ENCODE peak calls at places on chromosomes 12 and 14, in eight cellular contexts. One of them, this sample, is unnamed.

GRCh38 chr12:10031771-10032175 is 1.3 kb downstream of the CLEC9A start:
- DNase-seq in WTC11: no peak
- DNase-seq in GM20000: no peak
- DNase-seq in progenitor cell of endocrine pancreas: no peak
- DNase-seq in ascending aorta: no peak
- DNase-seq in GM12865: no peak
- DNase-seq in cardiac muscle cell: no peak
- DNase-seq in WERI-Rb-1: no peak
- DNase-seq in this sample: no peak

GRCh38 chr14:74019743-74020142 is 594 bp downstream of the BBOF1 start:
- DNase-seq in WTC11: no peak
- DNase-seq in GM20000: no peak
- DNase-seq in progenitor cell of endocrine pancreas: no peak
- DNase-seq in ascending aorta: no peak
- DNase-seq in GM12865: no peak
- DNase-seq in cardiac muscle cell: peak; percentile 44
- DNase-seq in WERI-Rb-1: no peak
- DNase-seq in this sample: no peak

GRCh38 chr14:96965885-96966595 is 168.9 kb downstream of the VRK1 start:
- DNase-seq in WTC11: no peak
- DNase-seq in GM20000: no peak
- DNase-seq in progenitor cell of endocrine pancreas: no peak
- DNase-seq in ascending aorta: no peak
- DNase-seq in GM12865: no peak
- DNase-seq in cardiac muscle cell: peak; percentile 8
- DNase-seq in WERI-Rb-1: peak; percentile 65
- DNase-seq in this sample: no peak

GRCh38 chr12:67625004-67625403 is 23.5 kb upstream of the DYRK2 start:
- DNase-seq in WTC11: no peak
- DNase-seq in GM20000: no peak
- DNase-seq in progenitor cell of endocrine pancreas: no peak
- DNase-seq in ascending aorta: no peak
- DNase-seq in GM12865: no peak
- DNase-seq in cardiac muscle cell: no peak
- DNase-seq in WERI-Rb-1: no peak
- DNase-seq in this sample: no peak

GRCh38 chr12:127559349-127560040 is 707.5 kb upstream of the TMEM132C start:
- DNase-seq in WTC11: peak; percentile 57
- DNase-seq in GM20000: no peak
- DNase-seq in progenitor cell of endocrine pancreas: no peak
- DNase-seq in ascending aorta: no peak
- DNase-seq in GM12865: peak; percentile 91
- DNase-seq in cardiac muscle cell: peak; percentile 8
- DNase-seq in WERI-Rb-1: peak; percentile 17
- DNase-seq in this sample: no peak

GRCh38 chr12:13189254-13189653 is 7.3 kb upstream of the EMP1 start:
- DNase-seq in WTC11: no peak
- DNase-seq in GM20000: no peak
- DNase-seq in progenitor cell of endocrine pancreas: no peak
- DNase-seq in ascending aorta: no peak
- DNase-seq in GM12865: no peak
- DNase-seq in cardiac muscle cell: no peak
- DNase-seq in WERI-Rb-1: no peak
- DNase-seq in this sample: no peak

GRCh38 chr12:82279597-82279996 is 78.6 kb downstream of the CCDC59 start:
- DNase-seq in WTC11: no peak
- DNase-seq in GM20000: no peak
- DNase-seq in progenitor cell of endocrine pancreas: no peak
- DNase-seq in ascending aorta: no peak
- DNase-seq in GM12865: no peak
- DNase-seq in cardiac muscle cell: no peak
- DNase-seq in WERI-Rb-1: no peak
- DNase-seq in this sample: no peak

GRCh38 chr14:70004791-70005190 is 125.6 kb downstream of the SMOC1 start:
- DNase-seq in WTC11: no peak
- DNase-seq in GM20000: no peak
- DNase-seq in progenitor cell of endocrine pancreas: no peak
- DNase-seq in ascending aorta: no peak
- DNase-seq in GM12865: no peak
- DNase-seq in cardiac muscle cell: no peak
- DNase-seq in WERI-Rb-1: no peak
- DNase-seq in this sample: no peak

GRCh38 chr12:111453071-111453989 is 47.6 kb downstream of the SH2B3 start:
- DNase-seq in WTC11: no peak
- DNase-seq in GM20000: no peak
- DNase-seq in progenitor cell of endocrine pancreas: no peak
- DNase-seq in ascending aorta: no peak
- DNase-seq in GM12865: no peak
- DNase-seq in cardiac muscle cell: no peak
- DNase-seq in WERI-Rb-1: no peak
- DNase-seq in this sample: no peak

GRCh38 chr14:50233335-50234250 is 2.2 kb upstream of the SOS2 start:
- DNase-seq in WTC11: no peak
- DNase-seq in GM20000: no peak
- DNase-seq in progenitor cell of endocrine pancreas: no peak
- DNase-seq in ascending aorta: no peak
- DNase-seq in GM12865: peak; percentile 16
- DNase-seq in cardiac muscle cell: no peak
- DNase-seq in WERI-Rb-1: no peak
- DNase-seq in this sample: no peak

GRCh38 chr12:52600475-52600874 is 788 bp downstream of the KRT72 start:
- DNase-seq in WTC11: no peak
- DNase-seq in GM20000: no peak
- DNase-seq in progenitor cell of endocrine pancreas: no peak
- DNase-seq in ascending aorta: no peak
- DNase-seq in GM12865: no peak
- DNase-seq in cardiac muscle cell: no peak
- DNase-seq in WERI-Rb-1: no peak
- DNase-seq in this sample: no peak

GRCh38 chr12:83826112-83826511 is 1086.5 kb downstream of the SLC6A15 start:
- DNase-seq in WTC11: peak; percentile 86
- DNase-seq in GM20000: peak; percentile 25
- DNase-seq in progenitor cell of endocrine pancreas: no peak
- DNase-seq in ascending aorta: no peak
- DNase-seq in GM12865: peak; percentile 49
- DNase-seq in cardiac muscle cell: peak; percentile 21
- DNase-seq in WERI-Rb-1: peak; percentile 72
- DNase-seq in this sample: no peak

GRCh38 chr12:88153959-88154358 is 11.9 kb downstream of the TMTC3 start:
- DNase-seq in WTC11: no peak
- DNase-seq in GM20000: no peak
- DNase-seq in progenitor cell of endocrine pancreas: no peak
- DNase-seq in ascending aorta: no peak
- DNase-seq in GM12865: peak; percentile 26
- DNase-seq in cardiac muscle cell: peak; percentile 23
- DNase-seq in WERI-Rb-1: no peak
- DNase-seq in this sample: no peak

GRCh38 chr14:104143521-104144452 is 5.4 kb downstream of the KIF26A start:
- DNase-seq in WTC11: peak; percentile 10
- DNase-seq in GM20000: no peak
- DNase-seq in progenitor cell of endocrine pancreas: no peak
- DNase-seq in ascending aorta: no peak
- DNase-seq in GM12865: no peak
- DNase-seq in cardiac muscle cell: no peak
- DNase-seq in WERI-Rb-1: peak; percentile 3
- DNase-seq in this sample: no peak

GRCh38 chr12:125657681-125658080 is 592.4 kb downstream of the AACS start:
- DNase-seq in WTC11: no peak
- DNase-seq in GM20000: no peak
- DNase-seq in progenitor cell of endocrine pancreas: no peak
- DNase-seq in ascending aorta: no peak
- DNase-seq in GM12865: no peak
- DNase-seq in cardiac muscle cell: no peak
- DNase-seq in WERI-Rb-1: no peak
- DNase-seq in this sample: no peak

GRCh38 chr12:65825573-65826512 is 1.6 kb downstream of the HMGA2 start:
- DNase-seq in WTC11: peak; percentile 67
- DNase-seq in GM20000: peak; percentile 60
- DNase-seq in progenitor cell of endocrine pancreas: peak; percentile 37
- DNase-seq in ascending aorta: no peak
- DNase-seq in GM12865: peak; percentile 24
- DNase-seq in cardiac muscle cell: peak; percentile 80
- DNase-seq in WERI-Rb-1: peak; percentile 31
- DNase-seq in this sample: no peak

GRCh38 chr14:85214471-85214870 is 315.5 kb upstream of the FLRT2 start:
- DNase-seq in WTC11: no peak
- DNase-seq in GM20000: no peak
- DNase-seq in progenitor cell of endocrine pancreas: no peak
- DNase-seq in ascending aorta: no peak
- DNase-seq in GM12865: no peak
- DNase-seq in cardiac muscle cell: no peak
- DNase-seq in WERI-Rb-1: no peak
- DNase-seq in this sample: no peak

GRCh38 chr14:72476657-72477499 is 417.0 kb downstream of the DPF3 start:
- DNase-seq in WTC11: no peak
- DNase-seq in GM20000: peak; percentile 78
- DNase-seq in progenitor cell of endocrine pancreas: no peak
- DNase-seq in ascending aorta: no peak
- DNase-seq in GM12865: peak; percentile 98
- DNase-seq in cardiac muscle cell: no peak
- DNase-seq in WERI-Rb-1: no peak
- DNase-seq in this sample: no peak

GRCh38 chr12:76029982-76030377 is 1.6 kb downstream of the PHLDA1 start:
- DNase-seq in WTC11: peak; percentile 22
- DNase-seq in GM20000: peak; percentile 16
- DNase-seq in progenitor cell of endocrine pancreas: no peak
- DNase-seq in ascending aorta: no peak
- DNase-seq in GM12865: no peak
- DNase-seq in cardiac muscle cell: peak; percentile 20
- DNase-seq in WERI-Rb-1: no peak
- DNase-seq in this sample: no peak

GRCh38 chr14:76810953-76811400 is 1.7 kb downstream of the ANGEL1 start:
- DNase-seq in WTC11: no peak
- DNase-seq in GM20000: peak; percentile 49
- DNase-seq in progenitor cell of endocrine pancreas: no peak
- DNase-seq in ascending aorta: no peak
- DNase-seq in GM12865: peak; percentile 37
- DNase-seq in cardiac muscle cell: peak; percentile 19
- DNase-seq in WERI-Rb-1: peak; percentile 21
- DNase-seq in this sample: no peak
- TF ChIP-seq CTCF in WTC11: no peak
- TF ChIP-seq CTCF in GM20000: peak; percentile 46
- TF ChIP-seq CTCF in progenitor cell of endocrine pancreas: peak; percentile 36
- TF ChIP-seq CTCF in ascending aorta: peak; percentile 42
- TF ChIP-seq CTCF in GM12865: peak; percentile 35
- TF ChIP-seq CTCF in cardiac muscle cell: peak; percentile 58
- TF ChIP-seq CTCF in WERI-Rb-1: peak; percentile 55
- TF ChIP-seq CTCF in this sample: no peak

GRCh38 chr14:105269405-105269804 is 21.1 kb downstream of the BTBD6 start:
- DNase-seq in WTC11: no peak
- DNase-seq in GM20000: no peak
- DNase-seq in progenitor cell of endocrine pancreas: no peak
- DNase-seq in ascending aorta: no peak
- DNase-seq in GM12865: no peak
- DNase-seq in cardiac muscle cell: no peak
- DNase-seq in WERI-Rb-1: no peak
- DNase-seq in this sample: no peak

GRCh38 chr14:105268736-105269354 is 20.5 kb downstream of the BTBD6 start:
- DNase-seq in WTC11: no peak
- DNase-seq in GM20000: no peak
- DNase-seq in progenitor cell of endocrine pancreas: no peak
- DNase-seq in ascending aorta: no peak
- DNase-seq in GM12865: no peak
- DNase-seq in cardiac muscle cell: no peak
- DNase-seq in WERI-Rb-1: no peak
- DNase-seq in this sample: no peak

GRCh38 chr14:105271224-105271890 is 23.0 kb downstream of the BTBD6 start:
- DNase-seq in WTC11: no peak
- DNase-seq in GM20000: no peak
- DNase-seq in progenitor cell of endocrine pancreas: no peak
- DNase-seq in ascending aorta: no peak
- DNase-seq in GM12865: no peak
- DNase-seq in cardiac muscle cell: no peak
- DNase-seq in WERI-Rb-1: no peak
- DNase-seq in this sample: no peak

GRCh38 chr14:105272623-105273022 is 24.3 kb downstream of the BTBD6 start:
- DNase-seq in WTC11: no peak
- DNase-seq in GM20000: no peak
- DNase-seq in progenitor cell of endocrine pancreas: no peak
- DNase-seq in ascending aorta: no peak
- DNase-seq in GM12865: no peak
- DNase-seq in cardiac muscle cell: no peak
- DNase-seq in WERI-Rb-1: no peak
- DNase-seq in this sample: no peak

DNA sequence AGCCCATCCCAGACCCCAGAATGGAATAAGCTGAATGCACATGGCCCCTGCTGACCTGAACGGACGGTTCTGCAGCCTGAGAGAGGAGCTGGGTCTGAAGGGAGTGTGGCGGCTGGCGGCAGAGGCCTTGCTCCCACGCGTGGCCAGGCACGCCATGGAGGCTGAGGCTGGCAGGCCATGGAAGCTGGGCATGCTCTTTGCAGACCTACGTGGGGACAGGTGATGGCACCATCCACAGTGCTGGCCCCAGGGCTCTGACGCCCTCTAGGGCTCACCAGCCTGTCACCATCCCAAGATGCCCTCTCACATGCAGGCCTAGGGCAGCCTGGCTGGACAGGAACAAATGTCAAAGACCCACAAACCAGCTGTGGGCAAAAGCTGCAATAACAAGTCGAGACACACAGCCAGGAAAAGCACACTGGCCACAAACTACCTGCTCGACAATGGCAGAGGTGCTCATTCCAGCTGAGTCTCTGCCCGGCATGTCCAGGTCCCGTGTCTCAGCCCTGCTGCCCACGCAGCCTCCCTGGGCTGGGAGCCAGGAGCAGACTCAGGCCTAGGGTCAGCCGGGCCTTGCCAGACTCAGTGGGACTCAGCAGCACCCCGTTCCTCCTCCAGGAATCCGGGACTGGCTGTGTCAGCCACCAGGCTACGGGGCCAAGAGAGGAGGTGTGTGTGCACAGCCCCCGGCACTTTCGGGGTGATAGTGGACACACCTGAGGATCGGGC is 19.7 kb downstream of the BTBD6 start:
- DNase-seq in WTC11: no peak
- DNase-seq in GM20000: no peak
- DNase-seq in progenitor cell of endocrine pancreas: no peak
- DNase-seq in ascending aorta: no peak
- DNase-seq in GM12865: no peak
- DNase-seq in cardiac muscle cell: no peak
- DNase-seq in WERI-Rb-1: no peak
- DNase-seq in this sample: no peak
- TF ChIP-seq CTCF in WTC11: no peak
- TF ChIP-seq CTCF in GM20000: no peak
- TF ChIP-seq CTCF in progenitor cell of endocrine pancreas: no peak
- TF ChIP-seq CTCF in ascending aorta: no peak
- TF ChIP-seq CTCF in GM12865: no peak
- TF ChIP-seq CTCF in cardiac muscle cell: no peak
- TF ChIP-seq CTCF in WERI-Rb-1: peak; percentile 33
- TF ChIP-seq CTCF in this sample: no peak

GRCh38 chr12:55737581-55738112 is 5.3 kb upstream of the GDF11 start:
- DNase-seq in WTC11: no peak
- DNase-seq in GM20000: no peak
- DNase-seq in progenitor cell of endocrine pancreas: no peak
- DNase-seq in ascending aorta: no peak
- DNase-seq in GM12865: no peak
- DNase-seq in cardiac muscle cell: peak; percentile 38
- DNase-seq in WERI-Rb-1: peak; percentile 62
- DNase-seq in this sample: no peak
- TF ChIP-seq CTCF in WTC11: no peak
- TF ChIP-seq CTCF in GM20000: no peak
- TF ChIP-seq CTCF in progenitor cell of endocrine pancreas: no peak
- TF ChIP-seq CTCF in ascending aorta: no peak
- TF ChIP-seq CTCF in GM12865: no peak
- TF ChIP-seq CTCF in cardiac muscle cell: no peak
- TF ChIP-seq CTCF in WERI-Rb-1: peak; percentile 2
- TF ChIP-seq CTCF in this sample: no peak

GRCh38 chr14:105385322-105385637 is 13.1 kb upstream of the TEX22 start:
- DNase-seq in WTC11: no peak
- DNase-seq in GM20000: no peak
- DNase-seq in progenitor cell of endocrine pancreas: no peak
- DNase-seq in ascending aorta: no peak
- DNase-seq in GM12865: no peak
- DNase-seq in cardiac muscle cell: no peak
- DNase-seq in WERI-Rb-1: no peak
- DNase-seq in this sample: no peak
- TF ChIP-seq CTCF in WTC11: no peak
- TF ChIP-seq CTCF in GM20000: no peak
- TF ChIP-seq CTCF in progenitor cell of endocrine pancreas: no peak
- TF ChIP-seq CTCF in ascending aorta: no peak
- TF ChIP-seq CTCF in GM12865: no peak
- TF ChIP-seq CTCF in cardiac muscle cell: no peak
- TF ChIP-seq CTCF in WERI-Rb-1: no peak
- TF ChIP-seq CTCF in this sample: no peak

This sample was measured in omental fat pad.